ENCODE peak calls at places on chromosomes 4 and X, in five cellular contexts. D is IMR-90, Q is GM12878, B is HepG2, X is K562. L is an unnamed sample.

GRCh38 chr4:114694770-114695169 is 96.2 kb downstream of the UGT8 start:
- DNase-seq in D (peak; percentile 28), Q (peak; percentile 11), B (peak; percentile 12), X (peak; percentile 20), L (peak; percentile 4)

GRCh38 chrX:29487214-29487613 is 728.1 kb upstream of the MAGEB2 start:
- DNase-seq in D (peak; percentile 12), Q (no peak), B (no peak), X (no peak), L (no peak)

GRCh38 chr4:181291615-181292014 is 951.6 kb upstream of the TENM3 start:
- DNase-seq in D (no peak), Q (no peak), B (no peak), X (no peak), L (no peak)

GRCh38 chrX:10554612-10555270 is 65.6 kb downstream of the MID1 start:
- DNase-seq in D (no peak), Q (no peak), B (peak; percentile 4), X (no peak), L (no peak)

GRCh38 chr4:136355970-136356369 is 1176.3 kb downstream of the PCDH18 start:
- DNase-seq in D (no peak), Q (no peak), B (no peak), X (no peak), L (no peak)

GRCh38 chr4:55399581-55399980 is 3.8 kb downstream of the TMEM165 start:
- DNase-seq in D (no peak), Q (no peak), B (no peak), X (no peak), L (no peak)

GRCh38 chr4:118410143-118410542 is 57.3 kb upstream of the PRSS12 start:
- DNase-seq in D (peak; percentile 90), Q (no peak), B (no peak), X (no peak), L (peak; percentile 15)

GRCh38 chr4:151921811-151922210 is 161.0 kb upstream of the GATB start:
- DNase-seq in D (peak; percentile 46), Q (no peak), B (no peak), X (no peak), L (no peak)

GRCh38 chrX:53630261-53630660 is 56.3 kb downstream of the HUWE1 start:
- DNase-seq in D (no peak), Q (no peak), B (no peak), X (no peak), L (no peak)

GRCh38 chr4:37661643-37662221 is 24.4 kb downstream of the RELL1 start:
- DNase-seq in D (peak; percentile 61), Q (no peak), B (no peak), X (no peak), L (no peak)

GRCh38 chrX:9913041-9913440 is 54.1 kb upstream of the CLDN34 start:
- DNase-seq in D (peak; percentile 43), Q (no peak), B (no peak), X (no peak), L (no peak)

GRCh38 chr4:1869530-1870327 is 1.5 kb upstream of the NSD2 start:
- DNase-seq in D (no peak), Q (no peak), B (no peak), X (peak; percentile 32), L (no peak)

GRCh38 chr4:123977623-123978022 is 581.0 kb downstream of the SPRY1 start:
- DNase-seq in D (peak; percentile 26), Q (no peak), B (peak; percentile 47), X (no peak), L (no peak)

GRCh38 chr4:17773125-17773698 is 8.2 kb downstream of the FAM184B start:
- DNase-seq in D (no peak), Q (no peak), B (no peak), X (no peak), L (no peak)

GRCh38 chrX:9605484-9605883 is 140.6 kb downstream of the TBL1X start:
- DNase-seq in D (no peak), Q (no peak), B (no peak), X (no peak), L (no peak)

GRCh38 chr4:88054909-88055308 is 47.5 kb downstream of the PKD2 start:
- DNase-seq in D (peak; percentile 72), Q (no peak), B (peak; percentile 70), X (peak; percentile 10), L (peak; percentile 20)

GRCh38 chr4:17497890-17498523 is 13.9 kb downstream of the QDPR start:
- DNase-seq in D (peak; percentile 13), Q (no peak), B (peak; percentile 75), X (no peak), L (no peak)

GRCh38 chrX:1748408-1748807 is 133.5 kb downstream of the ASMT start:
- DNase-seq in D (no peak), Q (no peak), B (no peak), X (no peak), L (no peak)

GRCh38 chrX:1754077-1754476 is 139.2 kb downstream of the ASMT start:
- DNase-seq in D (no peak), Q (no peak), B (no peak), X (no peak), L (no peak)

GRCh38 chrX:1750267-1750666 is 135.4 kb downstream of the ASMT start:
- DNase-seq in D (no peak), Q (no peak), B (no peak), X (no peak), L (no peak)

GRCh38 chrX:1751781-1752180 is 136.9 kb downstream of the ASMT start:
- DNase-seq in D (no peak), Q (no peak), B (no peak), X (no peak), L (no peak)

GRCh38 chrX:1749499-1749898 is 134.6 kb downstream of the ASMT start:
- DNase-seq in D (no peak), Q (no peak), B (no peak), X (peak; percentile 7), L (no peak)
- TF ChIP-seq MXI1 in D (no peak), Q (no peak), B (no peak), X (no peak), L (no peak)

GRCh38 chrX:18151661-18152060 is 69.0 kb downstream of the BEND2 start:
- DNase-seq in D (no peak), Q (no peak), B (no peak), X (no peak), L (no peak)

GRCh38 chrX:18149454-18149853 is 71.2 kb downstream of the BEND2 start:
- DNase-seq in D (no peak), Q (no peak), B (peak; percentile 3), X (no peak), L (no peak)

GRCh38 chrX:18146009-18146408 is 74.7 kb downstream of the BEND2 start:
- DNase-seq in D (no peak), Q (no peak), B (no peak), X (peak; percentile 8), L (no peak)

GRCh38 chrX:18151157-18151556 is 69.5 kb downstream of the BEND2 start:
- DNase-seq in D (no peak), Q (no peak), B (no peak), X (no peak), L (no peak)

GRCh38 chrX:18146954-18147353 is 73.7 kb downstream of the BEND2 start:
- DNase-seq in D (peak; percentile 13), Q (no peak), B (peak; percentile 1), X (peak; percentile 25), L (no peak)
- TF ChIP-seq MXI1 in D (no peak), Q (no peak), B (no peak), X (no peak), L (no peak)

GRCh38 chr4:139331185-139331584 is 28.9 kb upstream of the NDUFC1 start:
- DNase-seq in D (no peak), Q (no peak), B (no peak), X (no peak), L (no peak)
- TF ChIP-seq MXI1 in D (no peak), Q (no peak), B (no peak), X (no peak), L (no peak)

GRCh38 chrX:47625365-47625764 is 4.4 kb downstream of the CFP start:
- DNase-seq in D (no peak), Q (no peak), B (no peak), X (no peak), L (no peak)

GRCh38 chrX:47629419-47630210 is at the start of gene CFP:
- DNase-seq in D (no peak), Q (no peak), B (no peak), X (no peak), L (no peak)

GRCh38 chrX:47632664-47633063 is 2.9 kb upstream of the CFP start:
- DNase-seq in D (no peak), Q (no peak), B (no peak), X (no peak), L (no peak)

GRCh38 chrX:47631676-47632075 is 1.9 kb upstream of the CFP start:
- DNase-seq in D (no peak), Q (no peak), B (no peak), X (no peak), L (no peak)

GRCh38 chrX:47628980-47629379 is 750 bp downstream of the CFP start:
- DNase-seq in D (no peak), Q (no peak), B (no peak), X (no peak), L (no peak)
- TF ChIP-seq MXI1 in D (no peak), Q (no peak), B (no peak), X (no peak), L (no peak)

DNA sequence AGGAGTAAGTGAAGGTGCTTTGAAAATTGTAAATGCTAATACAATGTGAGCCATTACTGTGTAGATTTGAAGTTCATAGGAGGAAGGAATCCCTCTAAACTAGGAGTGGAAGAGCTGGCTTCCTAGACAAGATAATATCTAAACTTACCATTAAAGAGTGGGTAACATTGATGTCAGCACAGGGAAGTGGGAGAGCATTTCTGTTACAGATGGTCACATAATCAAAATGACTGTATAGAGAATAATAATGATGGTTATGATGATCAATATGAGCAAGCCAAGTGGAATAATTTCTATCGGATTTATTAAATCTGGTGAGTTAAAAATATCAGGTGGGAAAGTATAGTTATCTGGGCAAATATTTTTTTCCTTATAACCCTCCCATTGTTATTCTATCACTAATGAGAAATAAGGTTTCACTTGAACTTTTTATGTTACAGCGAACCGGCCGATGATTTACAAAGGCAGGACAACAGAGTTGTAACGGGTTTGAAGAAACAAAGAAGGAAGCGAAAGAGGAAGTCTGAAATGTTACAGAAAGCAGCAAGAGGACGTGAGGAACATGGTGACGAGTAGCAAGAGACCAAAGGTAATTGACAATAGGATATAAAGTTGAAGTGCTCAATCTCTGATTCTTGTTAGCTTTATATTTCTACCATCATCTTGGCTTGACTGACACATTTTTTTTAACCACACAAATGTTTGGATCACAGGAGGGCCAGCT is 43.5 kb downstream of the FMR1NB start:
- DNase-seq in D (no peak), Q (peak; percentile 4), B (no peak), X (no peak), L (no peak)
- TF ChIP-seq MXI1 in D (no peak), Q (no peak), B (no peak), X (no peak), L (no peak)

GRCh38 chr4:153713840-153714239 is 29.8 kb downstream of the TLR2 start:
- DNase-seq in D (peak; percentile 1), Q (no peak), B (no peak), X (no peak), L (no peak)
- TF ChIP-seq MXI1 in D (no peak), Q (no peak), B (no peak), X (no peak), L (no peak)